ENCODE peak calls at places on chromosomes 4 and X, in four cellular contexts. G is T-cell, E is cardiac septum, Y is mesendoderm. B is an unnamed sample.

GRCh38 chr4:48815483-48815882 is 15.4 kb upstream of the OCIAD1 start:
- DNase-seq in Y (no peak), E (no peak), G (no peak), B (no peak)

GRCh38 chr4:20348411-20348810 is 96.7 kb downstream of the SLIT2 start:
- DNase-seq in Y (no peak), E (no peak), G (no peak), B (no peak)

GRCh38 chr4:687048-687974 is 1.6 kb downstream of the SLC49A3 start:
- DNase-seq in E (peak; percentile 97), Y (peak; percentile 69), G (no peak), B (peak; percentile 95)

GRCh38 chr4:151484396-151485102 is 75.6 kb downstream of the FHIP1A start:
- DNase-seq in G (no peak), E (no peak), Y (peak; percentile 89), B (no peak)

GRCh38 chr4:86442881-86443280 is 83.0 kb upstream of the MAPK10 start:
- DNase-seq in Y (no peak), E (no peak), G (no peak), B (no peak)

GRCh38 chr4:26525751-26526150 is 35.5 kb upstream of the CCKAR start:
- DNase-seq in G (no peak), E (no peak), Y (no peak), B (no peak)

GRCh38 chr4:177442623-177443155 is 452 bp upstream of the AGA start:
- DNase-seq in Y (no peak), E (no peak), G (peak; percentile 3), B (no peak)

GRCh38 chr4:186161138-186161537 is 30.2 kb upstream of the CYP4V2 start:
- DNase-seq in E (no peak), G (no peak), Y (no peak), B (no peak)

GRCh38 chrX:118420462-118420861 is 74.6 kb downstream of the WDR44 start:
- DNase-seq in Y (no peak), E (no peak), G (no peak), B (no peak)

GRCh38 chr4:98937977-98938376 is 9.0 kb upstream of the EIF4E start:
- DNase-seq in G (no peak), E (no peak), Y (peak; percentile 40), B (no peak)

GRCh38 chr4:168877779-168878491 is 132.1 kb downstream of the CBR4 start:
- DNase-seq in G (peak; percentile 8), Y (peak; percentile 60), E (no peak), B (no peak)

GRCh38 chr4:153792007-153792892 is 3.4 kb upstream of the SFRP2 start:
- DNase-seq in G (no peak), E (peak; percentile 79), Y (peak; percentile 97), B (no peak)

GRCh38 chrX:48595929-48596328 is 1.4 kb upstream of the WDR13 start:
- DNase-seq in Y (no peak), G (no peak), E (no peak), B (no peak)

B was measured in mesenteric fat pad.